ENCODE peak calls at places on chromosome 1, in four cellular contexts. X is H1, D is mesendoderm, P is IMR-90. H is an unnamed sample.

GRCh38 chr1:218209351-218209861 is 75.7 kb upstream of the RRP15 start:
- DNase-seq in P (peak), D (no peak), X (no peak), H (no peak)

GRCh38 chr1:224080082-224080774 is 33.7 kb upstream of the FBXO28 start:
- DNase-seq in P (peak), X (no peak), D (no peak), H (no peak)

GRCh38 chr1:218463194-218464156 is 118.3 kb downstream of the TGFB2 start:
- DNase-seq in P (peak), X (no peak), D (no peak), H (no peak)

GRCh38 chr1:227747948-227748495 is 12.8 kb downstream of the SNAP47 start:
- DNase-seq in P (no peak), D (no peak), X (no peak), H (no peak)

GRCh38 chr1:21149430-21149861 is 27.3 kb downstream of the EIF4G3 start:
- DNase-seq in X (no peak), P (peak), D (peak), H (no peak)

GRCh38 chr1:159023723-159024122 is 14.0 kb downstream of the IFI16 start:
- DNase-seq in D (peak), P (no peak), X (no peak), H (no peak)

GRCh38 chr1:214660900-214661299 is 57.9 kb downstream of the CENPF start:
- DNase-seq in D (peak), P (peak), X (no peak), H (no peak)

GRCh38 chr1:226975259-226975908 is 35.3 kb downstream of the COQ8A start:
- DNase-seq in D (no peak), P (no peak), X (no peak), H (peak)

GRCh38 chr1:238485906-238486219 is 595.1 kb upstream of the ZP4 start:
- DNase-seq in D (peak), P (no peak), X (no peak), H (peak)

GRCh38 chr1:68231627-68232303 is 558 bp downstream of the WLS start:
- DNase-seq in P (peak), D (peak), X (no peak), H (peak)

GRCh38 chr1:232428781-232429530 is 201.0 kb downstream of the SIPA1L2 start:
- DNase-seq in X (no peak), D (no peak), P (peak), H (no peak)

GRCh38 chr1:153663211-153663610 is 4.7 kb downstream of the SNAPIN start:
- DNase-seq in D (no peak), X (no peak), P (peak), H (no peak)

GRCh38 chr1:204688007-204688406 is 2.5 kb upstream of the LRRN2 start:
- DNase-seq in D (no peak), X (no peak), P (no peak), H (no peak)

GRCh38 chr1:35572296-35572695 is 818 bp upstream of the TFAP2E start:
- DNase-seq in P (no peak), X (no peak), D (no peak), H (no peak)

GRCh38 chr1:152185544-152186391 is 26.7 kb upstream of the RPTN start:
- DNase-seq in P (peak), X (no peak), D (peak), H (peak)

GRCh38 chr1:113314600-113314999 is 75.7 kb upstream of the MAGI3 start:
- DNase-seq in X (no peak), D (no peak), P (no peak), H (no peak)

GRCh38 chr1:15272009-15272781 is 25.2 kb downstream of the FHAD1 start:
- DNase-seq in D (peak), P (peak), X (peak), H (peak)

GRCh38 chr1:59707216-59707615 is 107.5 kb upstream of the HOOK1 start:
- DNase-seq in X (no peak), P (peak), D (no peak), H (no peak)

GRCh38 chr1:111672338-111672737 is 52.7 kb downstream of the RAP1A start:
- DNase-seq in P (peak), D (no peak), X (no peak), H (no peak)

GRCh38 chr1:182624582-182624981 is 20.4 kb upstream of the RGS16 start:
- DNase-seq in D (no peak), P (no peak), X (no peak), H (no peak)

GRCh38 chr1:64955093-64956066 is 11.0 kb downstream of the JAK1 start:
- DNase-seq in P (no peak), D (no peak), X (no peak), H (peak)

GRCh38 chr1:6724517-6725141 is 23.0 kb upstream of the DNAJC11 start:
- DNase-seq in X (no peak), P (peak), D (peak), H (no peak)

GRCh38 chr1:117657031-117657430 is 51.2 kb downstream of the TENT5C start:
- DNase-seq in P (peak), X (no peak), D (peak), H (no peak)

GRCh38 chr1:240306673-240307072 is 215.0 kb downstream of the FMN2 start:
- DNase-seq in D (no peak), P (peak), X (no peak), H (no peak)

GRCh38 chr1:211527006-211527405 is 35.0 kb upstream of the RD3 start:
- DNase-seq in X (no peak), D (no peak), P (no peak), H (no peak)

GRCh38 chr1:205447457-205448415 is 8.1 kb downstream of the BLACAT1 start:
- DNase-seq in P (no peak), X (no peak), D (peak), H (peak)

GRCh38 chr1:188867614-188868013 is 1610.0 kb downstream of the BRINP3 start:
- DNase-seq in D (no peak), P (no peak), X (no peak), H (no peak)
- H3K56ac ChIP-seq in D (no peak), P (no peak), X (no peak), H (no peak)

GRCh38 chr1:2427051-2427450 is 14.7 kb upstream of the PEX10 start:
- DNase-seq in X (no peak), D (no peak), P (no peak), H (no peak)

GRCh38 chr1:2428490-2428889 is 16.1 kb upstream of the PEX10 start:
- DNase-seq in P (no peak), D (no peak), X (no peak), H (no peak)

GRCh38 chr1:2422523-2422922 is 10.2 kb upstream of the PEX10 start:
- DNase-seq in P (no peak), X (no peak), D (no peak), H (no peak)

GRCh38 chr1:2427976-2428375 is 15.6 kb upstream of the PEX10 start:
- DNase-seq in P (no peak), D (no peak), X (no peak), H (no peak)

GRCh38 chr1:2425875-2426274 is 13.5 kb upstream of the PEX10 start:
- DNase-seq in X (no peak), D (no peak), P (no peak), H (no peak)
- H3K56ac ChIP-seq in X (no peak), D (no peak), P (no peak), H (no peak)

DNA sequence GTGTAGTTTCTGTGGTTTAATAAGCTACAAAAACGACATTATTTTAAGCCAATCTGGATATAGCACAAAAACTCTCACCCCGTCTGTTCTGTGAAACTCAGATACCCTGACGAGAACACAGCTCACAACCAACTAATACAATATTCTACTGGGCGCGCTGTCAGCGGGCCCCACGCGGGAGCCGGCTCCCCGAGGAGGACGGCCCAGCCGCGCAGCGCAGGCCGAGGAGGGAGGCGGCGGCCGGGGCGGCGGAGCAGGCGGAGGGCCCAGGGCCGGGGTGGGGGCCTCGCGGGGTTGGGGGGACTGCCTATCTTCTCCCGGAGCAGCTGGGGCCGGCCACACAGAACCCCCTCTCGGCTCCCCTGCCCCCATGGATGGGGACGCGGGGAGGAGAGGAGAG is 87.2 kb upstream of the POU3F1 start:
- DNase-seq in P (no peak), X (no peak), D (no peak), H (no peak)
- H3K56ac ChIP-seq in P (no peak), X (no peak), D (no peak), H (no peak)

GRCh38 chr1:161251579-161251978 is 7.0 kb upstream of the PCP4L1 start:
- DNase-seq in X (no peak), P (no peak), D (no peak), H (no peak)
- H3K56ac ChIP-seq in X (no peak), P (no peak), D (no peak), H (no peak)

DNA sequence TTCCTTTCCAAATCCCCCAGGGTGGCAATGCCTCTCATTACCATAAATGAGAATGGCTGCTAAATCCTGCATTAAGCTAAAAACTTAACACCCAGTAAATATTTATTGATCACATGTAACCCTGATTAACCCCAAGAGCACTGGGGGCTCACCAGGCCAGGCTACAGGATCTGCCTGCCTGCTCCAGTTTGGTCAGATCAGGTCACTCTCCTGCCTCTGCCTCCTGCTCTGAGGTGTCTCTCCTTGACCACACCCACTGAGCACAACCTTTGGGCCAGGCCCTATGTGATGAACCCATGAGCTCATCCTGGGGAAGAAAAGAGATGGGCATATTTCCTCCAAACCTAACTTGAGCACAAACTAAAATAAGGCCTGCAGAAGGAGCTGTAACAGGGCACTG is 93.5 kb downstream of the TRABD2B start:
- DNase-seq in D (no peak), P (no peak), X (no peak), H (no peak)
- H3K56ac ChIP-seq in D (no peak), P (no peak), X (no peak), H (no peak)

DNA sequence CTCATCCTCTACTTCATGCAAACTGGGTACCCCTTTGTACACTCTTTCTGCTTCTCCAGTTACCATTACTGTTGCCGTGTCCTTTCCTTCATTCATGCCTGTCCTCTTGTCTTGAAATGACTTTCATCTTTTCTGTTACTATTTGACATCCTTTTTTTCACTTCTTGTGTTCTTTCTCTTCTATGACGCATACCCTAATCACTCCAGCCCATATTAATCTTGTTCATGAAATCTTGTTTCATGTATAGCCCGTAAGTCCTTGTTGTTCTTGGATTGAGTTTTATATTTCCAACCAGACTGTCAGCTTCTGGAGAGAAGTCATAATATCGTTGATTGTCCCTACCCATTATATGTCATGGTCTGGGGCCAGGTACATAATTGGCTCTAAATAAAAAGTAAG is 126.1 kb downstream of the NOS1AP start:
- DNase-seq in D (no peak), X (no peak), P (no peak), H (no peak)
- H3K56ac ChIP-seq in D (no peak), X (no peak), P (no peak), H (no peak)

GRCh38 chr1:166270476-166271150 is 103.8 kb upstream of the FAM78B start:
- DNase-seq in X (no peak), P (no peak), D (no peak), H (no peak)

GRCh38 chr1:166272851-166273250 is 106.0 kb upstream of the FAM78B start:
- DNase-seq in P (no peak), X (no peak), D (peak), H (no peak)

GRCh38 chr1:166273618-166274017 is 106.8 kb upstream of the FAM78B start:
- DNase-seq in D (peak), P (no peak), X (no peak), H (no peak)

GRCh38 chr1:166272155-166272554 is 105.4 kb upstream of the FAM78B start:
- DNase-seq in P (no peak), D (no peak), X (no peak), H (no peak)

GRCh38 chr1:166271151-166271538 is 104.3 kb upstream of the FAM78B start:
- DNase-seq in X (no peak), D (no peak), P (no peak), H (no peak)
- H3K56ac ChIP-seq in X (no peak), D (no peak), P (no peak), H (no peak)

GRCh38 chr1:45510972-45511527 is 10.6 kb downstream of the PRDX1 start:
- DNase-seq in X (no peak), P (no peak), D (no peak), H (no peak)
- H3K56ac ChIP-seq in X (no peak), P (no peak), D (no peak), H (no peak)